ENCODE peak calls at places on chromosomes 11 and 22, in nine cellular contexts. Z, O, F, W, I, J, V, U and Q are unnamed samples.

GRCh38 chr11:18408558-18409242 is 3.4 kb upstream of the LDHC start:
- DNase-seq in O (no peak), W (no peak), J (no peak), F (no peak), Z (no peak), U (no peak), V (no peak), I (no peak), Q (peak)

GRCh38 chr22:42847110-42847509 is 10.0 kb downstream of the ARFGAP3 start:
- DNase-seq in Z (no peak), W (no peak), F (no peak), I (no peak), V (no peak), U (no peak), O (no peak), J (no peak), Q (no peak)

GRCh38 chr11:111400595-111400994 is 21.5 kb upstream of the POU2AF1 start:
- DNase-seq in J (no peak), Z (no peak), W (no peak), V (no peak), U (no peak), F (no peak), O (no peak), I (no peak), Q (no peak)

GRCh38 chr22:46796566-46797195 is 34.2 kb downstream of the TBC1D22A start:
- DNase-seq in F (no peak), Z (no peak), J (no peak), W (no peak), V (peak), I (no peak), U (no peak), O (no peak), Q (no peak)

GRCh38 chr22:47205081-47205491 is 442.6 kb downstream of the TBC1D22A start:
- DNase-seq in J (no peak), Z (no peak), F (no peak), W (no peak), V (no peak), U (no peak), O (no peak), I (no peak), Q (no peak)

GRCh38 chr11:1057806-1058205 is 16.9 kb upstream of the MUC2 start:
- DNase-seq in I (no peak), U (no peak), Z (no peak), O (no peak), F (no peak), V (no peak), W (no peak), J (no peak), Q (no peak)

GRCh38 chr11:12577746-12578644 is 96.2 kb upstream of the TEAD1 start:
- DNase-seq in J (no peak), Z (no peak), U (no peak), I (no peak), W (no peak), V (no peak), O (no peak), F (no peak), Q (peak)

GRCh38 chr11:74330065-74330858 is 18.8 kb upstream of the P4HA3 start:
- DNase-seq in U (no peak), J (peak), I (no peak), F (no peak), Z (no peak), V (no peak), W (no peak), O (no peak), Q (peak)

GRCh38 chr22:19108807-19109197 is 13.4 kb downstream of the DGCR2 start:
- DNase-seq in W (no peak), Z (no peak), U (no peak), V (no peak), F (no peak), J (no peak), O (no peak), I (no peak), Q (no peak)

GRCh38 chr11:117620659-117621058 is 176.4 kb downstream of the DSCAML1 start:
- DNase-seq in O (no peak), U (no peak), J (no peak), I (no peak), V (no peak), W (no peak), Z (no peak), F (no peak), Q (no peak)

GRCh38 chr11:76083563-76084451 is 122.5 kb downstream of the WNT11 start:
- DNase-seq in O (no peak), V (no peak), Z (no peak), F (no peak), U (no peak), J (no peak), I (peak), W (no peak), Q (peak)

GRCh38 chr11:74278721-74279148 is 32.7 kb downstream of the P4HA3 start:
- DNase-seq in U (no peak), V (peak), O (no peak), J (peak), I (peak), Z (no peak), W (no peak), F (peak), Q (peak)

GRCh38 chr11:123011510-123011909 is 29.9 kb upstream of the BSX start:
- DNase-seq in V (no peak), J (no peak), W (no peak), U (no peak), O (no peak), I (no peak), Z (no peak), F (no peak), Q (no peak)

GRCh38 chr11:11979487-11980117 is 28.8 kb downstream of the DKK3 start:
- DNase-seq in Z (no peak), U (no peak), O (no peak), J (no peak), I (no peak), F (no peak), W (no peak), V (peak), Q (peak)

GRCh38 chr11:87097582-87097981 is 59.8 kb downstream of the TMEM135 start:
- DNase-seq in F (no peak), O (no peak), W (peak), Z (peak), I (peak), U (no peak), V (no peak), J (peak), Q (peak)

GRCh38 chr22:38314140-38314991 is 2.9 kb downstream of the CSNK1E start:
- DNase-seq in J (no peak), I (no peak), O (no peak), V (peak), U (no peak), W (no peak), Z (no peak), F (no peak), Q (peak)

GRCh38 chr11:124174001-124174400 is 9.1 kb upstream of the OR10D3 start:
- DNase-seq in V (peak), O (no peak), J (peak), W (no peak), Z (no peak), F (no peak), U (no peak), I (no peak), Q (peak)

GRCh38 chr11:45751430-45751829 is 53.5 kb upstream of the SLC35C1 start:
- DNase-seq in J (no peak), U (no peak), Z (no peak), F (no peak), I (no peak), V (no peak), O (no peak), W (no peak), Q (no peak)

GRCh38 chr11:6587360-6587953 is 16.0 kb downstream of the RRP8 start:
- DNase-seq in V (no peak), F (no peak), U (no peak), Z (no peak), J (no peak), W (no peak), I (no peak), O (no peak), Q (no peak)